ENCODE peak calls at places on chromosomes 13 and 19, in ten cellular contexts. S is CD8-positive, alpha-beta T cell; U is heart left ventricle; D is tibial nerve; N is cardiac muscle cell; W is heart right ventricle; B is pancreas; M is WERI-Rb-1; E is IMR-90; O is tibial artery. Z is an unnamed sample.

GRCh38 chr19:10333758-10334339 is 520 bp upstream of the RAVER1 start:
- DNase-seq in S (no peak), U (no peak), D (no peak), N (no peak), W (no peak), B (no peak), M (no peak), E (no peak), O (no peak), Z (no peak)

GRCh38 chr13:36432106-36432544 is at the start of gene CCNA1:
- DNase-seq in S (no peak), U (no peak), D (no peak), N (peak), W (peak), B (peak), M (peak), E (no peak), O (no peak), Z (peak)

GRCh38 chr13:41700790-41701310 is 243.5 kb downstream of the RGCC start:
- DNase-seq in S (no peak), U (peak), D (no peak), N (peak), W (peak), B (no peak), M (no peak), E (peak), O (no peak), Z (no peak)

GRCh38 chr13:43200736-43201135 is 177.3 kb downstream of the DNAJC15 start:
- DNase-seq in S (no peak), U (no peak), D (no peak), N (no peak), W (no peak), B (no peak), M (no peak), E (no peak), O (no peak), Z (no peak)

GRCh38 chr19:47652285-47652684 is 43.4 kb downstream of the BICRA start:
- DNase-seq in S (no peak), U (no peak), D (no peak), N (no peak), W (no peak), B (peak), M (no peak), E (no peak), O (no peak), Z (no peak)

GRCh38 chr19:58296086-58296485 is 9.1 kb upstream of the ERVK3-1 start:
- DNase-seq in S (no peak), U (no peak), D (no peak), N (peak), W (no peak), B (no peak), M (no peak), E (no peak), O (no peak), Z (no peak)

GRCh38 chr19:48994035-48994386 is 324 bp downstream of the RUVBL2 start:
- DNase-seq in S (no peak), U (no peak), D (no peak), N (no peak), W (no peak), B (no peak), M (no peak), E (no peak), O (no peak), Z (no peak)

GRCh38 chr13:30725331-30726085 is 9.8 kb upstream of the ALOX5AP start:
- DNase-seq in S (no peak), U (no peak), D (no peak), N (no peak), W (no peak), B (no peak), M (peak), E (peak), O (no peak), Z (no peak)

GRCh38 chr19:31572671-31573298 is 223.5 kb upstream of the TSHZ3 start:
- DNase-seq in S (no peak), U (no peak), D (no peak), N (no peak), W (no peak), B (no peak), M (no peak), E (no peak), O (no peak), Z (no peak)

GRCh38 chr19:19250196-19250801 is 22.8 kb downstream of the TM6SF2 start:
- DNase-seq in S (no peak), U (no peak), D (no peak), N (no peak), W (no peak), B (no peak), M (no peak), E (no peak), O (no peak), Z (no peak)

GRCh38 chr19:34960940-34961679 is 2.9 kb downstream of the ZNF792 start:
- DNase-seq in S (no peak), U (no peak), D (no peak), N (no peak), W (no peak), B (no peak), M (no peak), E (no peak), O (no peak), Z (no peak)

GRCh38 chr13:30464496-30465351 is 1.0 kb downstream of the HMGB1 start:
- DNase-seq in S (peak), U (peak), D (peak), N (peak), W (peak), B (peak), M (peak), E (peak), O (peak), Z (peak)

GRCh38 chr19:41758846-41759245 is 3.5 kb downstream of the CEACAM6 start:
- DNase-seq in S (no peak), U (no peak), D (no peak), N (no peak), W (no peak), B (no peak), M (no peak), E (no peak), O (no peak), Z (no peak)

GRCh38 chr13:19321222-19321621 is 139.6 kb upstream of the TUBA3C start:
- DNase-seq in S (no peak), U (no peak), D (no peak), N (no peak), W (no peak), B (no peak), M (no peak), E (no peak), O (no peak), Z (no peak)

GRCh38 chr13:73618275-73618865 is 515.8 kb downstream of the KLF12 start:
- DNase-seq in S (no peak), U (no peak), D (no peak), N (no peak), W (no peak), B (no peak), M (no peak), E (no peak), O (no peak), Z (no peak)

GRCh38 chr19:17751103-17751911 is at the start of gene FCHO1:
- DNase-seq in S (peak), U (peak), D (no peak), N (no peak), W (peak), B (no peak), M (no peak), E (no peak), O (peak), Z (no peak)

GRCh38 chr19:17752865-17753639 is 1.8 kb downstream of the FCHO1 start:
- DNase-seq in S (no peak), U (no peak), D (no peak), N (no peak), W (no peak), B (no peak), M (no peak), E (no peak), O (no peak), Z (no peak)

GRCh38 chr19:17753976-17754375 is 2.7 kb downstream of the FCHO1 start:
- DNase-seq in S (no peak), U (no peak), D (no peak), N (no peak), W (no peak), B (no peak), M (no peak), E (no peak), O (no peak), Z (no peak)

GRCh38 chr19:17749912-17750317 is 1.4 kb upstream of the FCHO1 start:
- DNase-seq in S (peak), U (no peak), D (no peak), N (no peak), W (no peak), B (no peak), M (no peak), E (no peak), O (no peak), Z (no peak)

DNA sequence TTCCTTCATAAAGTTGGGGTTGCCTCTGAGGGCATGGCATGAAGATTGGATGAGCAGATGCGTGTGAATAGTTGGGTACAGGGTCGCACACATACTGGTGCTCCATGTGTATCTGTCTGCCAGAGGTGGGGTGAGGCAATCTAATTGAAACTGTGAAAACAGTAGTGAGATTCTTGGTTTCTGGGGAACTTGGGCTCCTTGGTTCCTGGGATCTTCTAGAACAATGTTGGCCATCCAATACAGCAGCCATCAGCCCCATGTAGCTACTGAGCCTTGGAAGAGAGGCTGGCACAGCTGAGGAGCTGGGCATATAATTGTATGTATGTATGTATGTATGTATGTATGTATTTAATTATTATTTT is 616 bp downstream of the FCHO1 start:
- DNase-seq in S (no peak), U (no peak), D (no peak), N (no peak), W (no peak), B (no peak), M (no peak), E (no peak), O (no peak), Z (no peak)
- H3K4me3 ChIP-seq in S (peak), U (no peak), D (peak), N (no peak), W (no peak), B (no peak), M (no peak), E (no peak), O (no peak), Z (no peak)

GRCh38 chr13:40624338-40624737 is 42.1 kb downstream of the FOXO1 start:
- DNase-seq in S (peak), U (no peak), D (no peak), N (peak), W (no peak), B (no peak), M (no peak), E (no peak), O (no peak), Z (no peak)

GRCh38 chr13:40622761-40623160 is 43.7 kb downstream of the FOXO1 start:
- DNase-seq in S (no peak), U (no peak), D (no peak), N (no peak), W (no peak), B (no peak), M (no peak), E (no peak), O (no peak), Z (no peak)

GRCh38 chr13:40626566-40626965 is 39.9 kb downstream of the FOXO1 start:
- DNase-seq in S (no peak), U (no peak), D (no peak), N (no peak), W (no peak), B (no peak), M (no peak), E (no peak), O (no peak), Z (no peak)

GRCh38 chr13:40629678-40630384 is 36.6 kb downstream of the FOXO1 start:
- DNase-seq in S (no peak), U (no peak), D (no peak), N (no peak), W (no peak), B (no peak), M (no peak), E (no peak), O (no peak), Z (no peak)

DNA sequence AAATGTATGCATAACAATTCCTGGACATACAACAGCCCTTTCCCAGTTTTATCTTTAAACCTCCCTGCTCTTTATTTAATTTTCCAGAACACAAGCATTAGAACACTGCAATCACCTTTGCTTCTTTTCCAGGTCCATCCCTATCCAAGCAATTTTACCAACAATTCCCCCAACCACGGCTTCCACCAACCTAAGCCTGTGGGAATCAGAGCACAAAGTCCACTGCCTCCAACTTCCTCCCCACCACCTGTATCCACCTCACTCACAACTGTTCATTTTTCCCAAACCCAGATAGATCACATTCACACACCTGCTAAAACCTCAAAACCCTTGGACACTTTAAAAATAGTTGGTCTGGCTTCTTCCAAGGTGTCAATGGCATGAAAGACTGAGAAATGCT is 39.5 kb downstream of the FOXO1 start:
- DNase-seq in S (no peak), U (no peak), D (no peak), N (no peak), W (no peak), B (no peak), M (no peak), E (no peak), O (no peak), Z (no peak)
- H3K27ac ChIP-seq in S (no peak), U (no peak), D (no peak), N (no peak), W (no peak), B (no peak), M (no peak), E (no peak), O (no peak), Z (no peak)

GRCh38 chr19:46081928-46082727 is 41.3 kb upstream of the IGFL4 start:
- DNase-seq in S (no peak), U (no peak), D (no peak), N (peak), W (no peak), B (no peak), M (peak), E (peak), O (no peak), Z (peak)

GRCh38 chr19:46080561-46080960 is 39.8 kb upstream of the IGFL4 start:
- DNase-seq in S (no peak), U (no peak), D (no peak), N (peak), W (no peak), B (no peak), M (no peak), E (peak), O (no peak), Z (no peak)

GRCh38 chr19:46076951-46077814 is 36.4 kb upstream of the IGFL4 start:
- DNase-seq in S (no peak), U (no peak), D (no peak), N (peak), W (no peak), B (peak), M (peak), E (peak), O (peak), Z (no peak)

GRCh38 chr19:46076031-46076880 is 35.5 kb upstream of the IGFL4 start:
- DNase-seq in S (no peak), U (no peak), D (no peak), N (no peak), W (no peak), B (no peak), M (no peak), E (no peak), O (no peak), Z (no peak)

GRCh38 chr19:46077815-46078167 is 37.0 kb upstream of the IGFL4 start:
- DNase-seq in S (no peak), U (no peak), D (no peak), N (no peak), W (no peak), B (no peak), M (no peak), E (no peak), O (no peak), Z (no peak)
- TF ChIP-seq CTCF in S (no peak), U (no peak), D (peak), N (no peak), W (no peak), B (no peak), M (no peak), E (no peak), O (no peak), Z (no peak)

GRCh38 chr19:40529093-40529954 is 47.3 kb upstream of the SHKBP1 start:
- DNase-seq in S (peak), U (peak), D (peak), N (peak), W (peak), B (peak), M (peak), E (peak), O (peak), Z (peak)
- H3K4me3 ChIP-seq in S (peak), U (peak), D (peak), N (peak), W (peak), B (peak), M (peak), E (peak), O (peak), Z (no peak)

GRCh38 chr19:37981785-37982475 is 74.9 kb downstream of the SIPA1L3 start:
- DNase-seq in S (no peak), U (no peak), D (no peak), N (no peak), W (no peak), B (no peak), M (no peak), E (peak), O (no peak), Z (no peak)
- H3K27ac ChIP-seq in S (no peak), U (no peak), D (no peak), N (no peak), W (no peak), B (no peak), M (no peak), E (peak), O (no peak), Z (no peak)

DNA sequence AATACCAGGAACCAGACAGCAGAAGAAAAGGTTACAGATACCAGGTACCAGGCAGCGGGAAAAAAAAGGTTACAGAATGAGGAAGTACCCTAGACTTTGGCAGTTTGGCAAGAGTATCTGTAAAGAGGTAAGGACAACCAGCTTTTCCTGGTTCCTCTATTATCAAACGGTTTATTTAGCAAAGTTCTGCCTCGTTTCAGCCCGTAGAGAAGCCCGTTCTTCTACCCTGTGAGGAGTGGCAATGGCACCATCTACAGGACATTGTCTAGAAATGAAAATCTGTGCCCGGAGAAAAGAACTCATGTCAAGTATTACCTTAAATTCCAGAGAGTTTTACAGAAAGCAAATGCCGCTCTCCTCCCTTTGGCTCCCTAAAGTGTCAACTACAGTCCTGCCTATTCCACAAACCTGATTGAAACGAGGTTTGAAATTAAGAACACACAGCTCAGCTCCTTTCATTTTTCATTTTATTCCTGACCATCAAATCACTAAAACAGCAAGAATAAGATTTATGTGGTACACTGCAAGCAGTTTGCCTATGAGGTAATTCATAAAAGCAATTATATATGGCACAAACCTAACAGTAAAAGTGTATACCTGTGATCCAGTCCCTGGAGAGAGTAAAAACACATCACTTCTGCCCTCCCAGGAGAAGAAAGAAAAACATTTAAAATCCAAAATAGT is 226.3 kb downstream of the SLC7A1 start:
- DNase-seq in S (no peak), U (no peak), D (no peak), N (peak), W (no peak), B (no peak), M (no peak), E (peak), O (no peak), Z (no peak)
- TF ChIP-seq CTCF in S (no peak), U (peak), D (no peak), N (peak), W (peak), B (no peak), M (peak), E (peak), O (peak), Z (no peak)

DNA sequence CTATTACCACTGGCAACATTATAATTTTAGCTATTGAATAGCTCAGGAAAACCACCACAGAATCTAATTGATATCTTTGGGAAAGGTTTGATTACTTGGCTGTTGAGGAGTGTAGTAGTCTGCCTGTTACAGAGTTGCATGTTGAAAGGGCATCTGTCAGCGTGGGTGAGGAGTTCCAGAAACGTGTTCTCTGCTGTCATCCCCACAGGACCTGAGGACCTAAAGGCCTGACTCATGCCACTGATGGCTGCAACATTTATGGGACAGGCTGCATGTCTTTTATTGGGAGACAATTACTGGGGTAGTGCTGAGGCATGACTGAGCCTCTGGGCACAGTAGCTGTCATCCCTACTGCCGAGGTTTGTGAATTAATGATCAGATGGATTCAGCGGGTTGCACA is 525.9 kb downstream of the GPC6 start:
- DNase-seq in S (no peak), U (peak), D (no peak), N (no peak), W (peak), B (no peak), M (no peak), E (no peak), O (no peak), Z (no peak)
- H3K4me3 ChIP-seq in S (no peak), U (no peak), D (no peak), N (no peak), W (no peak), B (no peak), M (no peak), E (no peak), O (no peak), Z (no peak)

Z was measured in lung.